ENCODE peak calls at places on chromosomes 11 and 22, in ten cellular contexts. One of them, this sample, is unnamed.

GRCh38 chr11:83033972-83034672 is 37.6 kb downstream of the RAB30 start:
- DNase-seq in upper lobe of left lung: peak
- DNase-seq in mucosa of descending colon: peak
- DNase-seq in CD8-positive, alpha-beta T cell: no peak
- DNase-seq in PC-9: peak
- DNase-seq in ovary: peak
- DNase-seq in IMR-90: peak
- DNase-seq in cardiac muscle cell: peak
- DNase-seq in psoas muscle: peak
- DNase-seq in cardiac fibroblast: peak
- DNase-seq in this sample: peak

GRCh38 chr11:46445192-46445591 is 53.6 kb upstream of the CHRM4 start:
- DNase-seq in upper lobe of left lung: no peak
- DNase-seq in mucosa of descending colon: no peak
- DNase-seq in CD8-positive, alpha-beta T cell: no peak
- DNase-seq in PC-9: no peak
- DNase-seq in ovary: no peak
- DNase-seq in IMR-90: no peak
- DNase-seq in cardiac muscle cell: no peak
- DNase-seq in psoas muscle: no peak
- DNase-seq in cardiac fibroblast: no peak
- DNase-seq in this sample: no peak

GRCh38 chr22:48884786-48885185 is 942.9 kb downstream of the BRD1 start:
- DNase-seq in upper lobe of left lung: peak
- DNase-seq in mucosa of descending colon: no peak
- DNase-seq in CD8-positive, alpha-beta T cell: no peak
- DNase-seq in PC-9: no peak
- DNase-seq in ovary: no peak
- DNase-seq in IMR-90: no peak
- DNase-seq in cardiac muscle cell: no peak
- DNase-seq in psoas muscle: peak
- DNase-seq in cardiac fibroblast: no peak
- DNase-seq in this sample: no peak

GRCh38 chr11:102733232-102733875 is 8.6 kb upstream of the MMP8 start:
- DNase-seq in upper lobe of left lung: peak
- DNase-seq in mucosa of descending colon: peak
- DNase-seq in CD8-positive, alpha-beta T cell: no peak
- DNase-seq in PC-9: peak
- DNase-seq in ovary: no peak
- DNase-seq in IMR-90: peak
- DNase-seq in cardiac muscle cell: peak
- DNase-seq in psoas muscle: no peak
- DNase-seq in cardiac fibroblast: peak
- DNase-seq in this sample: no peak

GRCh38 chr22:41092847-41093371 is 517 bp downstream of the EP300 start:
- DNase-seq in upper lobe of left lung: no peak
- DNase-seq in mucosa of descending colon: no peak
- DNase-seq in CD8-positive, alpha-beta T cell: no peak
- DNase-seq in PC-9: no peak
- DNase-seq in ovary: no peak
- DNase-seq in IMR-90: peak
- DNase-seq in cardiac muscle cell: peak
- DNase-seq in psoas muscle: peak
- DNase-seq in cardiac fibroblast: peak
- DNase-seq in this sample: no peak

GRCh38 chr22:24355574-24355973 is 71.8 kb upstream of the ADORA2A start:
- DNase-seq in upper lobe of left lung: no peak
- DNase-seq in mucosa of descending colon: no peak
- DNase-seq in CD8-positive, alpha-beta T cell: no peak
- DNase-seq in PC-9: no peak
- DNase-seq in ovary: no peak
- DNase-seq in IMR-90: no peak
- DNase-seq in cardiac muscle cell: peak
- DNase-seq in psoas muscle: no peak
- DNase-seq in cardiac fibroblast: peak
- DNase-seq in this sample: no peak

GRCh38 chr22:38346506-38346905 is 29.3 kb upstream of the CSNK1E start:
- DNase-seq in upper lobe of left lung: no peak
- DNase-seq in mucosa of descending colon: peak
- DNase-seq in CD8-positive, alpha-beta T cell: no peak
- DNase-seq in PC-9: no peak
- DNase-seq in ovary: no peak
- DNase-seq in IMR-90: no peak
- DNase-seq in cardiac muscle cell: no peak
- DNase-seq in psoas muscle: no peak
- DNase-seq in cardiac fibroblast: no peak
- DNase-seq in this sample: no peak

GRCh38 chr11:1778141-1778911 is 14.6 kb upstream of the CTSD start:
- DNase-seq in upper lobe of left lung: no peak
- DNase-seq in mucosa of descending colon: no peak
- DNase-seq in CD8-positive, alpha-beta T cell: no peak
- DNase-seq in PC-9: peak
- DNase-seq in ovary: no peak
- DNase-seq in IMR-90: no peak
- DNase-seq in cardiac muscle cell: no peak
- DNase-seq in psoas muscle: no peak
- DNase-seq in cardiac fibroblast: no peak
- DNase-seq in this sample: no peak

GRCh38 chr11:13963169-13963948 is 836 bp downstream of the SPON1 start:
- DNase-seq in upper lobe of left lung: no peak
- DNase-seq in mucosa of descending colon: peak
- DNase-seq in CD8-positive, alpha-beta T cell: peak
- DNase-seq in PC-9: no peak
- DNase-seq in ovary: peak
- DNase-seq in IMR-90: peak
- DNase-seq in cardiac muscle cell: peak
- DNase-seq in psoas muscle: no peak
- DNase-seq in cardiac fibroblast: no peak
- DNase-seq in this sample: no peak

GRCh38 chr11:13962198-13962561 is 343 bp upstream of the SPON1 start:
- DNase-seq in upper lobe of left lung: no peak
- DNase-seq in mucosa of descending colon: no peak
- DNase-seq in CD8-positive, alpha-beta T cell: no peak
- DNase-seq in PC-9: no peak
- DNase-seq in ovary: no peak
- DNase-seq in IMR-90: no peak
- DNase-seq in cardiac muscle cell: no peak
- DNase-seq in psoas muscle: no peak
- DNase-seq in cardiac fibroblast: no peak
- DNase-seq in this sample: no peak

GRCh38 chr11:13963949-13964770 is 1.6 kb downstream of the SPON1 start:
- DNase-seq in upper lobe of left lung: no peak
- DNase-seq in mucosa of descending colon: peak
- DNase-seq in CD8-positive, alpha-beta T cell: no peak
- DNase-seq in PC-9: no peak
- DNase-seq in ovary: peak
- DNase-seq in IMR-90: no peak
- DNase-seq in cardiac muscle cell: no peak
- DNase-seq in psoas muscle: no peak
- DNase-seq in cardiac fibroblast: no peak
- DNase-seq in this sample: no peak

GRCh38 chr11:13964771-13965074 is 2.2 kb downstream of the SPON1 start:
- DNase-seq in upper lobe of left lung: no peak
- DNase-seq in mucosa of descending colon: no peak
- DNase-seq in CD8-positive, alpha-beta T cell: no peak
- DNase-seq in PC-9: no peak
- DNase-seq in ovary: no peak
- DNase-seq in IMR-90: no peak
- DNase-seq in cardiac muscle cell: no peak
- DNase-seq in psoas muscle: no peak
- DNase-seq in cardiac fibroblast: no peak
- DNase-seq in this sample: no peak

GRCh38 chr11:13962562-13963168 is at the start of gene SPON1:
- DNase-seq in upper lobe of left lung: no peak
- DNase-seq in mucosa of descending colon: peak
- DNase-seq in CD8-positive, alpha-beta T cell: peak
- DNase-seq in PC-9: no peak
- DNase-seq in ovary: peak
- DNase-seq in IMR-90: peak
- DNase-seq in cardiac muscle cell: peak
- DNase-seq in psoas muscle: no peak
- DNase-seq in cardiac fibroblast: no peak
- DNase-seq in this sample: no peak
- H3K4me3 ChIP-seq in upper lobe of left lung: peak
- H3K4me3 ChIP-seq in mucosa of descending colon: peak
- H3K4me3 ChIP-seq in CD8-positive, alpha-beta T cell: peak
- H3K4me3 ChIP-seq in PC-9: no peak
- H3K4me3 ChIP-seq in ovary: peak
- H3K4me3 ChIP-seq in IMR-90: peak
- H3K4me3 ChIP-seq in cardiac muscle cell: peak
- H3K4me3 ChIP-seq in psoas muscle: peak
- H3K4me3 ChIP-seq in cardiac fibroblast: peak
- H3K4me3 ChIP-seq in this sample: peak

GRCh38 chr22:35839811-35840739 is 122.4 kb downstream of the APOL5 start:
- DNase-seq in upper lobe of left lung: peak
- DNase-seq in mucosa of descending colon: peak
- DNase-seq in CD8-positive, alpha-beta T cell: peak
- DNase-seq in PC-9: peak
- DNase-seq in ovary: peak
- DNase-seq in IMR-90: peak
- DNase-seq in cardiac muscle cell: peak
- DNase-seq in psoas muscle: peak
- DNase-seq in cardiac fibroblast: peak
- DNase-seq in this sample: peak

GRCh38 chr22:35841907-35842518 is 124.3 kb downstream of the APOL5 start:
- DNase-seq in upper lobe of left lung: no peak
- DNase-seq in mucosa of descending colon: no peak
- DNase-seq in CD8-positive, alpha-beta T cell: no peak
- DNase-seq in PC-9: no peak
- DNase-seq in ovary: no peak
- DNase-seq in IMR-90: no peak
- DNase-seq in cardiac muscle cell: no peak
- DNase-seq in psoas muscle: no peak
- DNase-seq in cardiac fibroblast: no peak
- DNase-seq in this sample: no peak

GRCh38 chr22:35835998-35836691 is 118.5 kb downstream of the APOL5 start:
- DNase-seq in upper lobe of left lung: peak
- DNase-seq in mucosa of descending colon: peak
- DNase-seq in CD8-positive, alpha-beta T cell: no peak
- DNase-seq in PC-9: peak
- DNase-seq in ovary: peak
- DNase-seq in IMR-90: peak
- DNase-seq in cardiac muscle cell: peak
- DNase-seq in psoas muscle: no peak
- DNase-seq in cardiac fibroblast: peak
- DNase-seq in this sample: peak

GRCh38 chr22:35837328-35837727 is 119.7 kb downstream of the APOL5 start:
- DNase-seq in upper lobe of left lung: no peak
- DNase-seq in mucosa of descending colon: no peak
- DNase-seq in CD8-positive, alpha-beta T cell: no peak
- DNase-seq in PC-9: no peak
- DNase-seq in ovary: no peak
- DNase-seq in IMR-90: no peak
- DNase-seq in cardiac muscle cell: no peak
- DNase-seq in psoas muscle: no peak
- DNase-seq in cardiac fibroblast: peak
- DNase-seq in this sample: no peak

DNA sequence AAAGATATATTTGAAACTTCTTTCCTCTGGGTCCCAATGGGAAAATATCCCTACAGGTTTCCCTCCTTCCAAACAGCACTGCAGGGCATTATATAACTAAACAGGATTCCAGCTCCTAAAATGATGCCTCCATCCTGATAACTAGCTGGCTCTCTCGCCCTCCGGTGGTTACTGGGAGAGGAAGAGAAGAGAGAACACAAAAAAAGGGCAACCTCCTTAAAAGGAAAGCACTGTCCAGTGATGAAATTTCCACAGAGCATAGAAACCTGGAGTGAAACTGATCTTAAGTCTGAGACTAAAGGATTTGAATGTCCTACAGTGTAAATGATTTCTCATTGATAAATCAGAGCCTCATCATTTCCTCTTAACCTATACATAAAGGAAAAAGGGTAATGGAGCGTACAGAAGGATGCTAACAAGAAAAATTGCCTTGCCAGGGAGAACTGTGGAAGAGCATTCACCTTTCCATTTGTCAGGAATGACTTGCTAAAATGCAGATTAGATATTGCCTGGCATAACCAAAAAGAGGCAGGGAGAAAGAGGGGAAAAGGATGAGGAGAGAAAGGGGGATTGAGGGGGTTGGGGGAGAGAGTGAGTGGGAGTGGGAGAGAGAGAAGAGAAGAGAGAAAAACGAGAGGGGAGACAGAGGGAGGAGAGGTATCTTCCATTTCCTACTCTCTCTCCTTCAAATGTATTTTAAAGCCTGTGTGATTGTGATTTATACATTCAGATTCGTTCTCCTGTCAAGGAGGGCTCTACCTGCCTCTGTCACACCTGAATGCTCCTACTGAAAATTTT is 121.4 kb downstream of the APOL5 start:
- DNase-seq in upper lobe of left lung: no peak
- DNase-seq in mucosa of descending colon: no peak
- DNase-seq in CD8-positive, alpha-beta T cell: no peak
- DNase-seq in PC-9: peak
- DNase-seq in ovary: peak
- DNase-seq in IMR-90: peak
- DNase-seq in cardiac muscle cell: peak
- DNase-seq in psoas muscle: no peak
- DNase-seq in cardiac fibroblast: peak
- DNase-seq in this sample: no peak
- H3K4me3 ChIP-seq in upper lobe of left lung: peak
- H3K4me3 ChIP-seq in mucosa of descending colon: no peak
- H3K4me3 ChIP-seq in CD8-positive, alpha-beta T cell: no peak
- H3K4me3 ChIP-seq in PC-9: peak
- H3K4me3 ChIP-seq in ovary: peak
- H3K4me3 ChIP-seq in IMR-90: peak
- H3K4me3 ChIP-seq in cardiac muscle cell: peak
- H3K4me3 ChIP-seq in psoas muscle: peak
- H3K4me3 ChIP-seq in cardiac fibroblast: peak
- H3K4me3 ChIP-seq in this sample: peak

GRCh38 chr11:64369440-64370135 is 10.6 kb downstream of the RPS6KA4 start:
- DNase-seq in upper lobe of left lung: no peak
- DNase-seq in mucosa of descending colon: no peak
- DNase-seq in CD8-positive, alpha-beta T cell: no peak
- DNase-seq in PC-9: no peak
- DNase-seq in ovary: no peak
- DNase-seq in IMR-90: no peak
- DNase-seq in cardiac muscle cell: no peak
- DNase-seq in psoas muscle: no peak
- DNase-seq in cardiac fibroblast: no peak
- DNase-seq in this sample: no peak
- H3K4me3 ChIP-seq in upper lobe of left lung: no peak
- H3K4me3 ChIP-seq in mucosa of descending colon: no peak
- H3K4me3 ChIP-seq in CD8-positive, alpha-beta T cell: no peak
- H3K4me3 ChIP-seq in PC-9: no peak
- H3K4me3 ChIP-seq in ovary: no peak
- H3K4me3 ChIP-seq in IMR-90: no peak
- H3K4me3 ChIP-seq in cardiac muscle cell: no peak
- H3K4me3 ChIP-seq in psoas muscle: no peak
- H3K4me3 ChIP-seq in cardiac fibroblast: no peak
- H3K4me3 ChIP-seq in this sample: no peak

DNA sequence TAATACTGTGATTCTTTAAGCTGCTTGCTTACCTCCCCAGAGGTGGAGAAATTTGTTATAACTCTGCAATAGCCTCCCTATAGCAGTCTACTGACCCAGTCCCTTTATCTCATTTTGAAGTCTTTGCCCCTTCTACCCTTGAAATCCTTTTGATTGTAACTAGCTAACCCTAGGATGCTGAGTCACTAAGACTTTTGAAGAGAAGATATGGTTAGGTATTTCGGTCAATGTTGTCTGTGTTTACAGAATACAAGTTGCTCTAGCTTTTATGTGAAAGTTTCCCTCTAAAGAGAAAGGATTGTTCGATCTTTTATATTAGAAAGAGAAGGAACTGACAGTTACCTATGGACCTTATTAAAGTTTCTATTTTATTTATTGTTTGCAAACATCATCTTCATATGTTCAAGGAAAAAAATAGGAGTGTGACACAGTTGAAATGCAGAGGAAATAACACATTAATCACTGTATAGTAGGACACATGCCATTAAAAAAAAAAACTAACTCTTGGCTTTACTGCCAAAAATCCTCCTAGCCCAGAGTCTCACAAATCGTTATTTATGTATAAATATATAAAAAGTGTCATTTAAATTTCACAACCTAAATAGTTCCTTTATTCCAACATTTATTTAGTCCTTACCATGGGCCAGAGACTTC is 3.1 kb downstream of the HYLS1 start:
- DNase-seq in upper lobe of left lung: no peak
- DNase-seq in mucosa of descending colon: no peak
- DNase-seq in CD8-positive, alpha-beta T cell: no peak
- DNase-seq in PC-9: no peak
- DNase-seq in ovary: no peak
- DNase-seq in IMR-90: peak
- DNase-seq in cardiac muscle cell: no peak
- DNase-seq in psoas muscle: no peak
- DNase-seq in cardiac fibroblast: no peak
- DNase-seq in this sample: no peak
- H3K4me3 ChIP-seq in upper lobe of left lung: no peak
- H3K4me3 ChIP-seq in mucosa of descending colon: no peak
- H3K4me3 ChIP-seq in CD8-positive, alpha-beta T cell: no peak
- H3K4me3 ChIP-seq in PC-9: no peak
- H3K4me3 ChIP-seq in ovary: no peak
- H3K4me3 ChIP-seq in IMR-90: no peak
- H3K4me3 ChIP-seq in cardiac muscle cell: no peak
- H3K4me3 ChIP-seq in psoas muscle: no peak
- H3K4me3 ChIP-seq in cardiac fibroblast: no peak
- H3K4me3 ChIP-seq in this sample: no peak

This sample was measured in skeletal muscle cell.